ENCODE peak calls at places on chromosomes 7 and 10, in ten cellular contexts. G is cardiac muscle cell; K is A673; A is lower lobe of right lung; D is effector memory CD4-positive, alpha-beta T cell; W is mesendoderm; U is stomach; F is GM06990; O is brain microvascular endothelial cell; Y is tibial artery. T is an unnamed sample. For H3K36me3, the result is how much of the 10 kb centered on the place peaks cover.

GRCh38 chr10:53839437-53840039 is 961.5 kb downstream of the PCDH15 start:
- DNase-seq in G (peak), K (peak), A (no peak), D (no peak), W (peak), U (no peak), F (no peak), O (no peak), Y (no peak), T (no peak)

GRCh38 chr10:91590142-91590903 is 42.5 kb downstream of the PPP1R3C start:
- DNase-seq in G (no peak), K (no peak), A (peak), D (no peak), W (no peak), U (peak), F (no peak), O (peak), Y (peak), T (peak)

GRCh38 chr7:17371656-17372524 is 73.4 kb downstream of the AHR start:
- DNase-seq in G (no peak), K (peak), A (no peak), D (no peak), W (peak), U (no peak), F (no peak), O (peak), Y (no peak), T (no peak)

GRCh38 chr7:66419210-66419609 is 209.5 kb upstream of the KCTD7 start:
- DNase-seq in G (no peak), K (no peak), A (no peak), D (no peak), W (no peak), U (no peak), F (no peak), O (no peak), Y (no peak), T (no peak)

GRCh38 chr10:37226524-37226923 is 101.1 kb downstream of the ANKRD30A start:
- DNase-seq in G (no peak), K (no peak), A (no peak), D (no peak), W (no peak), U (no peak), F (no peak), O (no peak), Y (no peak), T (no peak)

GRCh38 chr7:8212638-8213037 is 49.3 kb downstream of the ICA1 start:
- DNase-seq in G (no peak), K (no peak), A (no peak), D (no peak), W (no peak), U (no peak), F (no peak), O (no peak), Y (no peak), T (no peak)

GRCh38 chr7:129609666-129610065 is 1.9 kb upstream of the NRF1 start:
- DNase-seq in G (no peak), K (no peak), A (no peak), D (no peak), W (peak), U (no peak), F (no peak), O (no peak), Y (no peak), T (no peak)

GRCh38 chr10:109203616-109204375 is 719.5 kb downstream of the XPNPEP1 start:
- DNase-seq in G (no peak), K (peak), A (no peak), D (no peak), W (no peak), U (no peak), F (no peak), O (no peak), Y (no peak), T (no peak)

GRCh38 chr7:727104-727805 is at the start of gene PRKAR1B:
- DNase-seq in G (no peak), K (peak), A (peak), D (no peak), W (no peak), U (no peak), F (peak), O (no peak), Y (no peak), T (peak)

GRCh38 chr7:109256762-109257560 is 687.3 kb downstream of the DNAJB9 start:
- DNase-seq in G (no peak), K (no peak), A (no peak), D (no peak), W (no peak), U (no peak), F (no peak), O (no peak), Y (no peak), T (no peak)

GRCh38 chr7:80721880-80722595 is 83.6 kb downstream of the CD36 start:
- DNase-seq in G (no peak), K (peak), A (peak), D (no peak), W (peak), U (no peak), F (no peak), O (peak), Y (peak), T (no peak)

GRCh38 chr7:114979388-114979787 is 57.5 kb downstream of the MDFIC start:
- DNase-seq in G (no peak), K (no peak), A (peak), D (no peak), W (peak), U (peak), F (no peak), O (peak), Y (peak), T (peak)

GRCh38 chr10:132068431-132069121 is 2.8 kb downstream of the JAKMIP3 start:
- DNase-seq in G (no peak), K (no peak), A (no peak), D (no peak), W (no peak), U (no peak), F (no peak), O (no peak), Y (no peak), T (no peak)

GRCh38 chr7:131931368-131931767 is 374.9 kb upstream of the PODXL start:
- DNase-seq in G (no peak), K (no peak), A (no peak), D (no peak), W (peak), U (no peak), F (no peak), O (no peak), Y (no peak), T (no peak)

GRCh38 chr7:75896803-75897327 is 18.0 kb downstream of the RHBDD2 start:
- DNase-seq in G (no peak), K (no peak), A (no peak), D (no peak), W (no peak), U (no peak), F (no peak), O (no peak), Y (no peak), T (no peak)

GRCh38 chr7:132618956-132619305 is 42.7 kb upstream of the PLXNA4 start:
- DNase-seq in G (no peak), K (no peak), A (no peak), D (no peak), W (no peak), U (no peak), F (no peak), O (peak), Y (no peak), T (no peak)

GRCh38 chr7:135253851-135254815 is 20.5 kb downstream of the STRA8 start:
- DNase-seq in G (peak), K (peak), A (peak), D (no peak), W (peak), U (peak), F (no peak), O (peak), Y (peak), T (peak)

GRCh38 chr10:11058965-11059364 is 41.3 kb downstream of the CELF2 start:
- DNase-seq in G (no peak), K (no peak), A (no peak), D (no peak), W (peak), U (no peak), F (no peak), O (peak), Y (no peak), T (no peak)

GRCh38 chr10:119449760-119450461 is 92.6 kb downstream of the RGS10 start:
- DNase-seq in G (no peak), K (peak), A (peak), D (no peak), W (peak), U (no peak), F (no peak), O (peak), Y (peak), T (peak)

GRCh38 chr10:119452396-119452795 is 90.1 kb downstream of the RGS10 start:
- DNase-seq in G (no peak), K (no peak), A (peak), D (no peak), W (no peak), U (no peak), F (no peak), O (no peak), Y (peak), T (peak)

GRCh38 chr10:119449210-119449584 is 93.3 kb downstream of the RGS10 start:
- DNase-seq in G (no peak), K (no peak), A (peak), D (no peak), W (no peak), U (no peak), F (no peak), O (no peak), Y (no peak), T (no peak)

GRCh38 chr10:119451305-119451896 is 91.1 kb downstream of the RGS10 start:
- DNase-seq in G (no peak), K (no peak), A (peak), D (no peak), W (no peak), U (no peak), F (no peak), O (no peak), Y (no peak), T (no peak)

GRCh38 chr10:119450606-119451304 is 91.8 kb downstream of the RGS10 start:
- DNase-seq in G (no peak), K (no peak), A (peak), D (no peak), W (no peak), U (no peak), F (no peak), O (peak), Y (no peak), T (no peak)
- H3K36me3 ChIP-seq in G (under half), K (under half), A (half or more), D (under half), W (under half), U (half or more), F (under half), O (under half), Y (half or more), T (half or more)

DNA sequence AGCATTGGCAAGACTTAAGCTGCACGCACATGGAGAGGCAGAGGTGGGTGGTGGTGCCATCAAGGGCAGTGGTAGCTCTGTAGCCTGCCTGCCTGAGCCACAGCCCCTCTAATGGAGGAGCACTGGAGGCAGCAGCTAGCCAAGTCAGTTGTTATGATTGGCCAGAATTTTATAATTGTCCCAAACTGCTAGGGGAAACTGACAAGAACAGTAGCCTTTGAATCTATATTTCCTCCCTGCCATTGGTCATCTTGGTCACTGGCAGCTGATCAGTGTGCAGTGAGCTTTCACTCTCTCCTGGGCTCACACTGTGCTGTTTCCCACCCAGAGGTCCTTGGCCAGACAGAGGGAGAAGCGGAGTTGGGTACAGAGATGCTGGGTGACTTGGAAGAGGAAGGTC is 9.6 kb upstream of the ZNF783 start:
- DNase-seq in G (no peak), K (no peak), A (no peak), D (no peak), W (no peak), U (no peak), F (no peak), O (no peak), Y (no peak), T (no peak)
- H3K36me3 ChIP-seq in G (under half), K (under half), A (half or more), D (half or more), W (under half), U (half or more), F (under half), O (under half), Y (under half), T (half or more)

DNA sequence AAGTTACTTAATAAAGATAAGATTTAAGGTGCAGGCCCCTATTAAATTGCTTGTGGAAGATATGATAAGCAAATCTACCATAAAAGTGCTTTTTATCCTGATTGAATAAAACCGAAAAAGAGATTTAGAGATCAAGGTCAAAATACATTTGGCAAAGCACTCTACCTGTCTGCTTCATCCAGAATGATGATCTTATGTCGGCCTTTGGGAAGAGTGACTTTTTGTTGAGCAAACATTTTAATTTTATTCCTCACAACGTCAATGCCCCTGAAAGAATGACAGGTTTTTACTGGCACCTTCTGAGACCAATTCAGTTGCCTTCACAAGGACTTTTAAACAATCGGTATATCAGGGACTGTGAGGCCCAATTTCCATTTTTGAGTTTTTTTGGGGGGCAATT is 7.7 kb downstream of the RFC2 start:
- DNase-seq in G (no peak), K (no peak), A (no peak), D (no peak), W (no peak), U (no peak), F (no peak), O (no peak), Y (no peak), T (no peak)
- H3K36me3 ChIP-seq in G (under half), K (half or more), A (half or more), D (half or more), W (under half), U (half or more), F (under half), O (under half), Y (under half), T (half or more)

GRCh38 chr7:5217851-5218331 is 27.9 kb downstream of the WIPI2 start:
- DNase-seq in G (no peak), K (no peak), A (peak), D (no peak), W (no peak), U (no peak), F (no peak), O (no peak), Y (no peak), T (no peak)
- H3K36me3 ChIP-seq in G (under half), K (under half), A (half or more), D (half or more), W (under half), U (half or more), F (under half), O (half or more), Y (half or more), T (under half)

DNA sequence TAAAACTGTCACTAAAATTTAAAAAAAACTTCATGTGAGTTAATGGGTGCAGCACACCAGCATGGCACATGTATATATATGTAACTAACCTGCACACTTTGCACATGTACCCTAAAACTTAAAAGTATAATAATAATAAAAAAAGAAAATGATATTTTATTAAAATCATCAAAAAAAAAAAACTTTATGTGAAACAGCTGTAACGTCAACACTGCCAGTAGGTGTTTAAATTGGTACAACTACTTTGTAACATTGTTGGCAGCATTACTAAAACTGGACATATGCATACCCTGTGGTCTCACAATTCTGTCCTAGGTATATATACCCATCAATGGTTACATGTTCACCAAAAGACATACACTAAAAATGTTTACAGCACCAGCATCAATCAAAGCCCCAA is 82.1 kb downstream of the NDUFB2 start:
- DNase-seq in G (no peak), K (no peak), A (no peak), D (no peak), W (no peak), U (no peak), F (no peak), O (no peak), Y (no peak), T (no peak)
- H3K36me3 ChIP-seq in G (half or more), K (under half), A (half or more), D (under half), W (under half), U (half or more), F (under half), O (under half), Y (under half), T (half or more)

DNA sequence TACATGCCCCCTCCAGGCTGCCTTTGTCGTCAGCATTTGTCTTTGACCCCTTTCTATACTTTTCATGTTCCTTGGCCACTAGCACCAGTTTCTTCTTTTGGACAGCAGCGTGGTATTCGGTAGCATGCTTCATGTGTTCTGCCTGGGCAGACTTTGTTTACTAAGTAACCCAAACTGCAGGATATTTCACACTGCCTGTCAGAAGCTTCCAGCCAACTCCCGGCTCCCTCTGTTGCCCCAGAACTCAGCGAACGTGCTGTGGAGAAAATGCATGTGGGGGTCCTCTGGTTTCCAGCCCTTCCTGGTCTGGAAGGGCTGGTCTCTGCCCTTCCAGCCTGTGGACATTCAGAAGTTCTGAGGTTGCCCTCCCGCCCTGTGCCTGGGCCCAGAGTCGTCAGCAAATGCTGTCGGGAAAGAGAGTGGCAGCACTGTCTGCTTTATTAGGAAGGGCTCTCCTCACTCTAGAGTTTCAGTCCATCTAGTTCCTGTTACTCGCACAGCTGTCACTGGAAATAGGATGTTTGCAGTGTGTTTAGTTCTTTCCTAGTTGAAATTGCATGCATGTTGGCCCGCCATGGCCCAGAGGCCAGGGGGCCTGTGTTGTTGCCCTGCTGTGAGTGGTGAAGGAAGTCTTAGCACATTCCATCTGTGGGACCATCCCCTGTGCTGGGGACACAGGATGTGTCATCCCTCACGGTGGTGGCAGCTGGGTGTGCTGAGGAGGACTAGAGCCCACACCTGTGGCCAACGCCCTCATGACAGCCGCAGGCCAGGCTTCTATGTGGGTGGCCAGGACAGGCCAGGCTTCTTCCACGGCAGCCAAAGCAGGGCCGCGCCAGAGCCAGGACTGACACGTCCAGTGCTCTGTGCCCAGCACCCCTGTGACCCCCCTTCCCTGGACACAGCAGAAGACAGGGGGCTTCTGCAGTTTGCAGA is 45.6 kb downstream of the ZNF467 start:
- DNase-seq in G (no peak), K (no peak), A (peak), D (no peak), W (no peak), U (no peak), F (no peak), O (no peak), Y (no peak), T (no peak)
- H3K36me3 ChIP-seq in G (under half), K (under half), A (half or more), D (half or more), W (under half), U (half or more), F (under half), O (under half), Y (half or more), T (half or more)